ENCODE peak calls at places on chromosome 10, in four cellular contexts. Y is heart left ventricle, P is HepG2, C is left ventricle myocardium inferior. I is an unnamed sample.

GRCh38 chr10:32367793-32368453 is 21.0 kb upstream of the EPC1 start:
- DNase-seq in Y (peak), P (peak), C (peak), I (no peak)

GRCh38 chr10:24685958-24686540 is 37.6 kb downstream of the ARHGAP21 start:
- DNase-seq in Y (no peak), P (no peak), C (no peak), I (no peak)

GRCh38 chr10:120506674-120507073 is 49.6 kb downstream of the PLPP4 start:
- DNase-seq in Y (no peak), P (no peak), C (no peak), I (no peak)

GRCh38 chr10:131744356-131744755 is 156.5 kb upstream of the PPP2R2D start:
- DNase-seq in Y (no peak), P (no peak), C (no peak), I (no peak)

GRCh38 chr10:96229568-96230030 is 41.8 kb downstream of the BLNK start:
- DNase-seq in Y (peak), P (peak), C (peak), I (peak)

GRCh38 chr10:96130326-96130758 is 245 bp downstream of the ZNF518A start:
- DNase-seq in Y (peak), P (peak), C (peak), I (no peak)

GRCh38 chr10:86711957-86712708 is 43.8 kb downstream of the LDB3 start:
- DNase-seq in Y (no peak), P (no peak), C (no peak), I (no peak)

GRCh38 chr10:113064039-113064438 is 114.0 kb downstream of the TCF7L2 start:
- DNase-seq in Y (no peak), P (no peak), C (no peak), I (no peak)

GRCh38 chr10:771647-772046 is 82.2 kb upstream of the DIP2C start:
- DNase-seq in Y (no peak), P (no peak), C (no peak), I (no peak)

GRCh38 chr10:47425813-47426419 is 41.8 kb upstream of the ZNF488 start:
- DNase-seq in Y (no peak), P (no peak), C (no peak), I (no peak)

GRCh38 chr10:15325243-15326002 is 45.7 kb downstream of the FAM171A1 start:
- DNase-seq in Y (peak), P (no peak), C (no peak), I (no peak)

DNA sequence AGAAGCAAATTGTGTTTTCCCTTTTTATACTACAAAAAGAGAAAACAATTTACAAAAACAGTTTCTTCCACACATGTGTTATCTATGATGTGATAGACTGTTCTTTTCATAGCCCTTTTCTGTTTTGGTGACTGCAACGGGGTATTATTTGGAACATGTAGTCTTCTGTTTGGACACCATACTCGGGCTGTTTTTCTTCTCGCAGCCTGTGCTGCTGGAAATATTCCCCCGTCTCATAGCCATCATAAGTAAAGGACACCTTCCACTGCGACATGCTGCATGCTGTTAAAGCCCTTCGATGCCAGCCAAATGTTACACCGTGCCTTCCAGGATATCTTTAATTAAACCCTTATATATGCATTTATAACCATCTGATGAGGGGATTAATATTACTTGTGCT is 222.4 kb downstream of the BICC1 start:
- DNase-seq in Y (no peak), P (no peak), C (no peak), I (no peak)
- H3K4me3 ChIP-seq in Y (no peak), P (no peak), C (no peak), I (no peak)

DNA sequence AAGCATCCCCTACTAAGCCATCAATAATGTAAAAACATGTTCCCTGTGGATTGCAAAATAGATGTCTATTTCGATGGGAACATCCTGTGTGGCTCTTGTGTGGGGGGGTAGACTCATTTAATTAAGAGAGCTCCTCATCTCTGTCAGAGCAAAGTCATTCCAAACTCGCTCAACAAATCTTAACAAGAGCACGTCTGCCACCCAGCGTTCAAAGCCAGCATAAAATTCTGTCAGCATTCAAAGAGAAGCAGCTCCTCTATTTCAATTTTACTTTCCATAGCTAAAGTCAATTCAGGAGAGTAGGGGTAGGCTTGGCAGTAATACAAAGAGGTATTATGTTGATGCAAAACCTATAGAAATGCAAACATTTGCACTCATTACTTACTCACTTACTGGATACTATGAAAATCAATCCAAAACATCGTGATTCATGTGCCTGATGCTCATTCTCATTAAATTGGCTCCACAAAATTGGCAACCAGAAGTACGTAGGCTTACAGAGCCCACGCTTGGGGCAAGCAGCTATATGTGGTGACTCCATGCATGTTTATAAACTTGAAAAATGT is 114.9 kb downstream of the IPMK start:
- DNase-seq in Y (no peak), P (peak), C (peak), I (peak)
- TF ChIP-seq CTCF in Y (peak), P (peak), C (peak), I (peak)

DNA sequence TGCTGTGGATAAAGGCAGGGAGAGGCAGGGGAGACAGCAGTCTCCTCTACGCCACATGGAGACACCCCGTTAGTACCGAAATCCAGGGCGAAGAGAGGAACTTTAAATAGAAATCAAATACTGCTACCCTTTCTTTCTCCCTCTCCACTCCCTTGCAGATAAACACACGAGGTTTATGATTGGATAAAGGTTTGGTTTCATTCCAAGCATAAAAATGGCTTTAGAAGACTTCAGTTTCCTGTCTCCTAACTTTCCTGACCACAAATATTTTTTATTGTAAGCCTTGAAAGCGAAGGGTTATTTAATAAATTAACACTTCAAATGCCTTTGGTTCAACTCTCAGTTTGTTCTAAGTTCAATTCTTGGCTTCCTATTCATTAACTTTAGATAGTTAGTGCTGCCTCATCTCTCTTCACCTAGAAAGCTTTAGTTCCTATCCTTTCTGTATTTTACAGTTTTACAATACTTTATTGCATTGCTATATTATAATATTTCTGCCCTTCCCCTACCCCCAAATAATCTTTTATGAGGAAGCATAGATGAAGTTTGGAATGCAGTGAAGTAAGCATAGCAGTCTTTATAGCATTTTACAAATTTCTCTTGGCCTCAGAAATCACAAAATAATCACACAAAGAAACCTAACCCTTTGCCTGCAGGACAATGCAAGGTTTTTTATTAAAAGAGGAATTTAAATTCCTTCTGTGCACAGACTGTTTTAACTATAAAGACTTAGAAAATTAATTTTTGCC is 31.6 kb upstream of the ARID5B start:
- DNase-seq in Y (no peak), P (no peak), C (no peak), I (no peak)
- H3K4me3 ChIP-seq in Y (no peak), P (no peak), C (no peak), I (no peak)

DNA sequence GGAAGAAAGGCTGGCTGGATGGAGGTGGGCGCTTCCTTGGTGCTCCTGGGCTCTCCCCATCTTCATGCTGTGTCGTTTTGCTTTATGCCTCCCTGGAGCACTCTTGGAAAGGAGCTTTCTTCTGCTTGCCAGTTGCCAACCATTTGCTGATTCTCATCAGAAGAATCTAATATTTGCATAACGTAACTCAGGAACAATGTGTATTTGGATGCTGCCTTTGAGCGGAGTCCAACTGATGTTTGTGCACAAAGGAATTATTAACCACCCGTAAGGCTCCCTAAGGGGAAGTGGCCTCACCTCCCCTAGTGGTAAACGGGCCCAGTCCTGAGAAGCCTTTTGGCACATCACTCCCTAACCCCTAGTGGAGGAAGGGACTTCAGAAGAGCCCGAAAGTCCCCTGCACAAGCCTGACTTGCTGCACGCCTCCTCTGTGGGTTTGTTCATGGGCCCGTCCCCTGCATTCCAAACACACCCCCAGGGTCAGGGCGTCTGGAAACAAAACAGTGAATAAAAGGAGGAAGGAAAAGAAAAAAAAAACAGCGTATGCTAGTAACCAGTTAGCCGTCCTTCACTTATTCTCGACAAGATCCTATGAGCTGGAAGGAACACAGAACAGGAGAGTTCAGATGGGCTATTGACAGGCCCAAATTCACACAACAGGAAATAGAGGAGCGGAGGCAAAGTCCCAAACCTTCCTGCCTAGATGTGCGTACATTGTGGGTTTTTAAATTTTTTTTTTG is 602.2 kb downstream of the LRMDA start:
- DNase-seq in Y (no peak), P (peak), C (no peak), I (peak)
- TF ChIP-seq CTCF in Y (no peak), P (peak), C (peak), I (peak)

GRCh38 chr10:79159141-79159619 is 90.4 kb downstream of the ZMIZ1 start:
- DNase-seq in Y (peak), P (no peak), C (no peak), I (no peak)

GRCh38 chr10:79158402-79159097 is 89.8 kb downstream of the ZMIZ1 start:
- DNase-seq in Y (no peak), P (no peak), C (no peak), I (no peak)

GRCh38 chr10:79156334-79157274 is 87.8 kb downstream of the ZMIZ1 start:
- DNase-seq in Y (peak), P (no peak), C (no peak), I (no peak)

GRCh38 chr10:79159785-79160184 is 91.0 kb downstream of the ZMIZ1 start:
- DNase-seq in Y (peak), P (no peak), C (peak), I (no peak)

DNA sequence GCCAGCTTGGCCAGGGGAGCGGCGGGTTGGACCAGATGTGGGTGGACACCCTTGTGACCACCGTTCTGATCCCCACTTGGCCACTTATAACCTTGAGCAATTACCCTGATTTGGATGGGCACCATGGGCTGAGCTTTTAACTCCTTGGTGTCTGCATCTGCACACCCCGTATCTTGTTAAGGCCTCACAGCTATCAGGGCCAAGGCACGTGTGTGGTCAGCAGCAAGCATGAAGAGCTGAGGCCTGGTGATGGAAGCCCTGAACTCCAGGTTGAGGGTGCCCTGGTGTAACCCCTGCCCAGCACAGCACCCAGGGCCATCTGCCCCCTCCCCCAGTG is 89.2 kb downstream of the ZMIZ1 start:
- DNase-seq in Y (no peak), P (no peak), C (no peak), I (no peak)
- H3K4me3 ChIP-seq in Y (no peak), P (no peak), C (no peak), I (no peak)

DNA sequence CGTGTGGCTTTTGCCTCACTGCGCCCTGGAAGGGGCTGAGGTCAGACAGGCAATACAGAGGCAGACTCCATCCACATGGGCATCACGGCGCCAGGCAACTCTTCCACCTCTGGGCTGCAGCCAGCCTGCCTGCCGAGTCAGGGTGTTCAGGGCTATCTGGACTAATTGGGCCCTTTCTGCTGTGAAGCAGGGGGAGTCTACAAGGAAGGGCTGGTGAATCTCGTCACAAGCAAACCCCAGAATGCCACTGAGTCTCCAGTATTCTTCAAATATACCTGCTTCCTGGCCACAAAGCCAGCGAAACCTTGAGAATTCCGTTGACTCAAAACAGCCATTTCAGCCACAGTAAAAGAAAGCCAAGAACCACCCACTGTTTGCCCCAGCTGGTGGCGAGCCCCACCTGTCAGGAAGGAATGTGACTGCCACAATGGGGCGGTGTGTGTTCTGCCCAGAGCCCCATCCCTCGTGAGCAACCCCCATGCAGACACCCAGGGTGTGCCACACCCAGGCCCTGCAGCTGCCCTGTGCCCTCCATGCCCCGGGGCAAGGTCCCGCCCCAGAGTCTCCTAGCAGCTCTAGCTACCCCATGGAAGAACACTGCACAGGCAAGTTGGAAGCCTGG is 117.3 kb downstream of the FAM53B start:
- DNase-seq in Y (no peak), P (no peak), C (no peak), I (no peak)
- TF ChIP-seq CTCF in Y (no peak), P (no peak), C (no peak), I (no peak)

DNA sequence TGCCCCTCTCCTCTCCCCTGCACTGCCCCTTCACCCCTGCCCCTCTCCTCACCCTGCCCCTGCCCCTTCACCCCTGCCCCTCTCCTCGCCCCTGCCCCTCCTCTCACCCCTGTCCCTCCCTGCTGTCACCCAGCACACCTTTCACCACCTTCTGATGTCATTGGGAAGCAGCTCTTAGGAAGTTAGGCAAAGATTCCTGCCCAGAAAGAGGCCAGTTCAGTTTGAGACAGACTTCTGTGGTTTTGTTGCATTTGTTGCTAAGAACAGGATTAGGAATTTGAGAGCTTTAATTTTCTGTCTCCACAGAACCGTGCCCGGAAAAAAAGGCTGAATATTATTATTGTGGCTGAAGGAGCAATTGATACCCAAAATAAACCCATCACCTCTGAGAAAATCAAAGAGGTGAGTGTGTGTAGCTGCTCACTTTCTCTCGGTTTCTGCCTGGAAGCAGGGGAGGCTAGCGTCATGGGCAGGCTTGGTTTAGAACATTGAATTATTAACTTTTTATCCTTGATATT is 39.6 kb downstream of the PFKP start:
- DNase-seq in Y (no peak), P (no peak), C (no peak), I (no peak)
- H3K4me3 ChIP-seq in Y (no peak), P (no peak), C (peak), I (no peak)